ENCODE peak calls at places on chromosome 18, in four cellular contexts. R is heart left ventricle, Y is H1, X is Peyer's patch. S is an unnamed sample. For H3K4me1, the result is how much of the 10 kb centered on the place peaks cover.

GRCh38 chr18:39872566-39872965 is 2082.5 kb upstream of the PIK3C3 start:
- DNase-seq in X (no peak), R (no peak), Y (no peak), S (no peak)

GRCh38 chr18:34710430-34711386 is 610 bp downstream of the DTNA start:
- DNase-seq in R (no peak), Y (no peak), X (no peak), S (no peak)

GRCh38 chr18:24918257-24918656 is 433.7 kb downstream of the ZNF521 start:
- DNase-seq in R (no peak), Y (no peak), X (no peak), S (no peak)

GRCh38 chr18:57768557-57769326 is 34.4 kb downstream of the ATP8B1 start:
- DNase-seq in X (no peak), Y (no peak), R (no peak), S (no peak)

GRCh38 chr18:38318416-38318815 is 752.8 kb upstream of the CELF4 start:
- DNase-seq in X (no peak), R (no peak), Y (no peak), S (no peak)

GRCh38 chr18:35939166-35939565 is 33.3 kb upstream of the RMP24 start:
- DNase-seq in X (no peak), Y (no peak), R (no peak), S (no peak)

GRCh38 chr18:30613467-30613801 is 429.1 kb downstream of the DSC3 start:
- DNase-seq in R (no peak), X (no peak), Y (no peak), S (no peak)

GRCh38 chr18:14074187-14074586 is 58.0 kb downstream of the ZNF519 start:
- DNase-seq in R (no peak), X (no peak), Y (no peak), S (no peak)

GRCh38 chr18:76953186-76953982 is 131.0 kb downstream of the ZNF236 start:
- DNase-seq in X (no peak), R (peak), Y (no peak), S (peak)

GRCh38 chr18:22739243-22739642 is 193.9 kb upstream of the RBBP8 start:
- DNase-seq in X (no peak), R (no peak), Y (no peak), S (no peak)

GRCh38 chr18:77130229-77131099 is 2.1 kb downstream of the MBP start:
- DNase-seq in R (no peak), Y (no peak), X (peak), S (peak)

GRCh38 chr18:57727952-57728807 is 74.9 kb downstream of the ATP8B1 start:
- DNase-seq in Y (no peak), R (no peak), X (no peak), S (no peak)

GRCh38 chr18:56196495-56197225 is 441.7 kb downstream of the TXNL1 start:
- DNase-seq in X (no peak), Y (no peak), R (no peak), S (no peak)

GRCh38 chr18:34159691-34160185 is 65.0 kb downstream of the NOL4 start:
- DNase-seq in R (no peak), X (no peak), Y (no peak), S (no peak)

GRCh38 chr18:489244-490023 is 11.1 kb downstream of the COLEC12 start:
- DNase-seq in X (no peak), Y (no peak), R (no peak), S (no peak)

GRCh38 chr18:35376393-35376741 is 770 bp downstream of the ZNF396 start:
- DNase-seq in R (peak), Y (no peak), X (peak), S (peak)

GRCh38 chr18:35826477-35826876 is 146.0 kb upstream of the RMP24 start:
- DNase-seq in R (no peak), Y (no peak), X (no peak), S (no peak)

GRCh38 chr18:35201502-35201901 is 39.3 kb upstream of the ZNF397 start:
- DNase-seq in R (no peak), Y (no peak), X (no peak), S (no peak)

GRCh38 chr18:68267583-68267982 is 447.3 kb downstream of the TMX3 start:
- DNase-seq in R (no peak), Y (no peak), X (no peak), S (no peak)

GRCh38 chr18:34400837-34401236 is 176.1 kb upstream of the NOL4 start:
- DNase-seq in R (no peak), Y (no peak), X (no peak), S (no peak)

GRCh38 chr18:36825526-36825925 is 3.3 kb downstream of the TPGS2 start:
- DNase-seq in X (no peak), R (no peak), Y (no peak), S (no peak)

GRCh38 chr18:61589053-61589723 is 256.0 kb downstream of the CDH20 start:
- DNase-seq in R (no peak), X (no peak), Y (no peak), S (peak)

GRCh38 chr18:37516361-37516853 is 49.2 kb downstream of the CELF4 start:
- DNase-seq in X (no peak), R (no peak), Y (no peak), S (no peak)

GRCh38 chr18:7164610-7165009 is 47.0 kb upstream of the LAMA1 start:
- DNase-seq in Y (peak), R (no peak), X (no peak), S (no peak)

GRCh38 chr18:35153609-35154273 is 87.1 kb upstream of the ZNF397 start:
- DNase-seq in R (no peak), X (no peak), Y (no peak), S (no peak)

GRCh38 chr18:63617049-63617995 is 26.7 kb downstream of the SERPINB4 start:
- DNase-seq in Y (no peak), X (no peak), R (no peak), S (no peak)

GRCh38 chr18:63051928-63052327 is 267.6 kb downstream of the BCL2 start:
- DNase-seq in R (no peak), Y (no peak), X (no peak), S (no peak)

GRCh38 chr18:31744661-31745060 is 16.0 kb downstream of the SLC25A52 start:
- DNase-seq in X (no peak), R (no peak), Y (no peak), S (no peak)

GRCh38 chr18:25306671-25307070 is 45.3 kb downstream of the ZNF521 start:
- DNase-seq in X (no peak), Y (no peak), R (no peak), S (no peak)

GRCh38 chr18:55097406-55098170 is 138.3 kb upstream of the CCDC68 start:
- DNase-seq in X (no peak), Y (no peak), R (no peak), S (no peak)

GRCh38 chr18:74541703-74542555 is 7.6 kb downstream of the CNDP1 start:
- DNase-seq in X (peak), Y (no peak), R (no peak), S (no peak)

GRCh38 chr18:27652480-27653121 is 467.5 kb upstream of the CHST9 start:
- DNase-seq in Y (no peak), X (no peak), R (no peak), S (no peak)
- H3K4me3 ChIP-seq in Y (no peak), X (no peak), R (no peak), S (no peak)

GRCh38 chr18:23881778-23882177 is 132.8 kb upstream of the TTC39C start:
- DNase-seq in R (no peak), X (no peak), Y (no peak), S (no peak)

GRCh38 chr18:23882616-23883276 is 131.8 kb upstream of the TTC39C start:
- DNase-seq in X (no peak), R (no peak), Y (no peak), S (no peak)

GRCh38 chr18:23880931-23881330 is 133.6 kb upstream of the TTC39C start:
- DNase-seq in Y (no peak), X (no peak), R (no peak), S (no peak)

GRCh38 chr18:23884712-23885375 is 129.7 kb upstream of the TTC39C start:
- DNase-seq in X (peak), R (no peak), Y (no peak), S (peak)

GRCh38 chr18:23883277-23883790 is 131.2 kb upstream of the TTC39C start:
- DNase-seq in Y (no peak), R (no peak), X (no peak), S (no peak)
- H3K4me1 ChIP-seq in Y (under half), R (under half), X (under half), S (under half)

DNA sequence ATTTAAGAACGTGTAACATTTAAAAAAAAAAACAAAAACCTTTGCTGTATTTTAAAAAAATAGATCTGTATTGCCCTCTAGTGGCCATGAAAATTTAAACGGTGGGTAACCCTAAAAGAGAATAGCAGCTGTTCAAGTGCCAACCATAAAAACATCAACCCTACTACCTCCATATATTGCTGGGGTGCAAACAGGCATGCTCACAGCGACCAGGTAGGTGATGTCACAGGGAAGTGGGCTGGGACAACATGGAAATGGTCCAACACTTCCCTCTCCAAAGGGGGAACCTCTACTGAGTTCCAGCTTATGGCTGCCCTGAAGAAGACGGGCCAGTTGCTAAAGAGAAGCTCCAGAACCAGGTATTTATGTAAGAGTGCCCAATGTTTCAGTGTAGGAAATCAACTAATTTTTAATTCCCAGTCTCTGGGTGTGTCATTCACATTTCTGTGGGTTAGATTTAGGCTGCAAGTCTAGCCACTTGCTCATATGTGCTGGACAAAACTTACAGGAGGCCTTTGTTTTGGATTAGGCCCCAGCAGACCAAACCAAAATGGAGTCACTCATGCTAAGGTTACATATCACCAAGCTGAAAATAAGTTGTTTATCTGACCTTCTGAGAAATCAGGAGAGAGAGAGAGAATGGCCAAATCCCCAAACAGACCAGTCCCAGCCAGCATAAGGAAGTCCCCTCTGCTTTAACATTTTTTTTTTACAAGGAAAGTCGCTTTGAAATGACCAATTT is 54.5 kb downstream of the SKA1 start:
- DNase-seq in Y (no peak), X (no peak), R (no peak), S (no peak)
- TF ChIP-seq CTCF in Y (peak), X (peak), R (no peak), S (peak)

GRCh38 chr18:79952996-79953559 is 1.6 kb upstream of the SLC66A2 start:
- DNase-seq in X (peak), Y (peak), R (no peak), S (peak)

GRCh38 chr18:79950440-79951341 is 762 bp downstream of the SLC66A2 start:
- DNase-seq in X (peak), Y (no peak), R (no peak), S (peak)

GRCh38 chr18:79951545-79952456 is at the start of gene SLC66A2:
- DNase-seq in R (peak), Y (peak), X (peak), S (peak)

GRCh38 chr18:79953921-79954651 is 2.6 kb upstream of the SLC66A2 start:
- DNase-seq in R (no peak), Y (no peak), X (peak), S (peak)

GRCh38 chr18:79952457-79952995 is 1.1 kb upstream of the SLC66A2 start:
- DNase-seq in Y (no peak), R (no peak), X (no peak), S (peak)
- H3K4me3 ChIP-seq in Y (peak), R (peak), X (peak), S (peak)

GRCh38 chr18:9758624-9759075 is 50.5 kb downstream of the RAB31 start:
- DNase-seq in Y (no peak), R (no peak), X (no peak), S (no peak)

GRCh38 chr18:9755110-9755509 is 47.0 kb downstream of the RAB31 start:
- DNase-seq in R (no peak), Y (no peak), X (no peak), S (no peak)

GRCh38 chr18:9755603-9756002 is 47.5 kb downstream of the RAB31 start:
- DNase-seq in Y (no peak), X (no peak), R (no peak), S (no peak)

GRCh38 chr18:9757851-9758587 is 49.9 kb downstream of the RAB31 start:
- DNase-seq in X (no peak), Y (no peak), R (no peak), S (no peak)

DNA sequence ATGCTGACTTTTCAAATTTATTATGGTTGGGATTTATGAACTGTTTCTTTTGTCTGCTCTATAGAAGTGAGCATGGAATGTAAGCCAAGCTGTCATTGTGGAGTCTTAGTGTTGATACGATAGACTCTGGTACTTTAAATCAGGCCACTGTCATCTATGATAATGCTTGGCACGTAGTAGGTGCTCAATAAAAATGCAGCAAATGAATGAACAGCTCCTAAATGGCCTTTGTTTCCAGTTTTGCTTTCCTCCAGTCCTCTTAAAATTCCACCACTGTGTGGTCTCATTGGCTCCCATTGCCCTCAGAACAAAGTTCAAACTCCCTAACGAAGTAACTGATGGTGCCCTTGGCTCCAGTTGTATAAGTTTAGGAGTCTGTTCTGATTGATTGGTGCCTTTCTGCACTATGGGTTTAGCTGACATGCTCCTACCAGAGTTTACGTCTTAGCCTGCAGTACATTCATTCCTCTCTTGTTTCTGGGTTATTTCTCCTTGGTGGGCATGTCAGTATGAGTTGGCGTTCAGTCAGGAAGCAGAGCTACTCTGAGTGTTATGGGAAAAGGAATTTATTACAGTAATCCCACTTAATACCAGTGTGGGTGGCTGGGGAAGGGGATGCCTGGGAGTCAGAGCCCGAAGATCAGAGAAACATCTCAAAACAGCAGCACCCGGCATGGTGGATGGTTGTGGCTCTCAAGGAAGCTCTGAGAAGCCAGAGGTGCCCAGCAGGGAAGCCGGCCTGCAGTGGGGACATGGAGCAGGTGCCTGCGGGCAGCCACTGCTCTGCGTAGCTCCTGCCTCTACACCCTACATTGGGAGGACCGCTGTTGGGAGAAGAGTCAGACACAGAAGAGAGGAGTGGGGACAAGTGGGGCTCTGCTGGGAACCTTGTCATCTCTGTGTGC is 48.7 kb downstream of the RAB31 start:
- DNase-seq in R (no peak), X (no peak), Y (no peak), S (no peak)
- H3K4me1 ChIP-seq in R (under half), X (under half), Y (under half), S (under half)